ENCODE peak calls at places on chromosome 17, in ten cellular contexts. B is Kasumi-1; E is stimulated activated CD4-positive, alpha-beta T cell treated with anti-CD3 and anti-CD28 coated beads, TNF-alpha, amount 100 ng/mL, for 24 hours; D is EL; J is HEK293T; I is iris pigment epithelial cell; R is GDM1; N is hypothalamus; W is GM13977; S is neural progenitor cell. L is an unnamed sample.

GRCh38 chr17:28508325-28508724 is 2.2 kb downstream of the FOXN1 start:
- DNase-seq in B (no peak), E (no peak), D (no peak), J (no peak), I (no peak), R (no peak), N (no peak), W (no peak), S (no peak), L (no peak)

GRCh38 chr17:72789711-72790110 is 302.8 kb downstream of the SLC39A11 start:
- DNase-seq in B (no peak), E (no peak), D (no peak), J (no peak), I (no peak), R (no peak), N (no peak), W (no peak), S (no peak), L (no peak)

GRCh38 chr17:79981661-79982101 is 54.0 kb downstream of the TBC1D16 start:
- DNase-seq in B (no peak), E (no peak), D (no peak), J (no peak), I (no peak), R (no peak), N (no peak), W (no peak), S (peak; percentile 72), L (no peak)

GRCh38 chr17:45155029-45155428 is 6.6 kb upstream of the HEXIM2 start:
- DNase-seq in B (no peak), E (no peak), D (no peak), J (no peak), I (no peak), R (no peak), N (no peak), W (no peak), S (no peak), L (no peak)

GRCh38 chr17:8062807-8063483 is 24.1 kb downstream of the ALOX15B start:
- DNase-seq in B (no peak), E (no peak), D (no peak), J (no peak), I (peak; percentile 28), R (no peak), N (no peak), W (no peak), S (no peak), L (no peak)

GRCh38 chr17:5000237-5000639 is 2.5 kb downstream of the KIF1C start:
- DNase-seq in B (no peak), E (no peak), D (no peak), J (no peak), I (no peak), R (no peak), N (no peak), W (no peak), S (no peak), L (no peak)

GRCh38 chr17:56431736-56432135 is 161.8 kb upstream of the NOG start:
- DNase-seq in B (no peak), E (no peak), D (peak; percentile 21), J (no peak), I (peak; percentile 7), R (no peak), N (no peak), W (no peak), S (peak; percentile 28), L (no peak)

GRCh38 chr17:5879424-5879823 is 190.8 kb upstream of the WSCD1 start:
- DNase-seq in B (no peak), E (no peak), D (no peak), J (no peak), I (no peak), R (no peak), N (no peak), W (no peak), S (no peak), L (no peak)

GRCh38 chr17:37082985-37083384 is 134.2 kb downstream of the AATF start:
- DNase-seq in B (no peak), E (no peak), D (no peak), J (no peak), I (no peak), R (no peak), N (no peak), W (no peak), S (no peak), L (no peak)

GRCh38 chr17:60899115-60899514 is 221.5 kb downstream of the BCAS3 start:
- DNase-seq in B (no peak), E (no peak), D (no peak), J (no peak), I (no peak), R (no peak), N (no peak), W (no peak), S (no peak), L (no peak)

GRCh38 chr17:59842901-59843652 is 49.7 kb downstream of the TUBD1 start:
- DNase-seq in B (no peak), E (peak; percentile 79), D (peak; percentile 94), J (no peak), I (peak; percentile 95), R (no peak), N (no peak), W (no peak), S (no peak), L (no peak)

GRCh38 chr17:82930924-82931695 is 91.3 kb upstream of the ZNF750 start:
- DNase-seq in B (no peak), E (no peak), D (no peak), J (no peak), I (no peak), R (no peak), N (no peak), W (no peak), S (no peak), L (no peak)

GRCh38 chr17:72479113-72479512 is 358.3 kb downstream of the SOX9 start:
- DNase-seq in B (no peak), E (no peak), D (no peak), J (peak; percentile 28), I (no peak), R (no peak), N (no peak), W (no peak), S (no peak), L (no peak)

GRCh38 chr17:350706-351435 is 1.7 kb downstream of the RPH3AL start:
- DNase-seq in B (peak; percentile 63), E (no peak), D (peak; percentile 46), J (no peak), I (no peak), R (peak; percentile 87), N (peak; percentile 28), W (no peak), S (no peak), L (no peak)

GRCh38 chr17:17141860-17142552 is 64.1 kb downstream of the PLD6 start:
- DNase-seq in B (peak; percentile 27), E (peak; percentile 36), D (peak; percentile 23), J (peak; percentile 86), I (peak; percentile 67), R (no peak), N (peak; percentile 46), W (peak; percentile 71), S (peak; percentile 78), L (peak; percentile 63)

GRCh38 chr17:17849147-17849820 is 12.5 kb upstream of the SREBF1 start:
- DNase-seq in B (peak; percentile 11), E (peak; percentile 88), D (no peak), J (peak; percentile 35), I (peak; percentile 29), R (peak; percentile 63), N (no peak), W (peak; percentile 66), S (no peak), L (no peak)

GRCh38 chr17:77810536-77810935 is 148.0 kb upstream of the TNRC6C start:
- DNase-seq in B (no peak), E (no peak), D (peak; percentile 40), J (no peak), I (peak; percentile 66), R (no peak), N (no peak), W (no peak), S (no peak), L (no peak)

GRCh38 chr17:28404007-28404406 is 2.0 kb downstream of the SLC46A1 start:
- DNase-seq in B (no peak), E (no peak), D (no peak), J (no peak), I (no peak), R (no peak), N (no peak), W (no peak), S (no peak), L (no peak)

GRCh38 chr17:75245011-75245410 is 16.4 kb downstream of the GGA3 start:
- DNase-seq in B (no peak), E (no peak), D (no peak), J (no peak), I (no peak), R (no peak), N (no peak), W (no peak), S (no peak), L (no peak)

GRCh38 chr17:30093463-30094147 is 23.0 kb upstream of the NSRP1 start:
- DNase-seq in B (peak; percentile 69), E (peak; percentile 13), D (peak; percentile 78), J (peak; percentile 71), I (peak; percentile 37), R (peak; percentile 35), N (peak; percentile 11), W (peak; percentile 74), S (peak; percentile 79), L (peak; percentile 13)